ENCODE peak calls at places on chromosomes 3 and 15, in five cellular contexts. P is stimulated activated naive CD8-positive, alpha-beta T cell treated with anti-CD3 and anti-CD28 coated beads, Interleukin-15, Interleukin-2, amounts not matched to agents 100 U/mL and 50 U/mL, for 24 hours; H is LoVo; F is astrocyte of the spinal cord; I is HT-29. E is an unnamed sample.

GRCh38 chr3:115072265-115073008 is 74.7 kb downstream of the ZBTB20 start:
- DNase-seq in H (no peak), F (peak; percentile 49), I (no peak), P (no peak), E (no peak)

GRCh38 chr3:156477306-156477705 is 77.6 kb downstream of the SSR3 start:
- DNase-seq in I (no peak), H (no peak), F (peak; percentile 64), P (no peak), E (no peak)

GRCh38 chr3:64686446-64686908 is 1.3 kb downstream of the ADAMTS9 start:
- DNase-seq in H (no peak), I (peak; percentile 2), P (no peak), F (no peak), E (no peak)

GRCh38 chr3:134357261-134357913 is 16.9 kb downstream of the AMOTL2 start:
- DNase-seq in H (no peak), I (no peak), P (no peak), F (no peak), E (no peak)

GRCh38 chr3:43950775-43951174 is 260.0 kb downstream of the ABHD5 start:
- DNase-seq in P (no peak), F (no peak), I (no peak), H (no peak), E (no peak)

GRCh38 chr3:76245622-76246021 is 460.3 kb upstream of the ZNF717 start:
- DNase-seq in P (no peak), I (no peak), F (no peak), H (no peak), E (no peak)

GRCh38 chr15:66715736-66716667 is 14.0 kb downstream of the SMAD6 start:
- DNase-seq in I (no peak), F (no peak), H (no peak), P (no peak), E (no peak)

GRCh38 chr3:65052101-65052500 is 364.3 kb upstream of the ADAMTS9 start:
- DNase-seq in H (no peak), I (no peak), P (no peak), F (no peak), E (no peak)

GRCh38 chr15:74616020-74616939 is 644 bp downstream of the CLK3 start:
- DNase-seq in F (peak; percentile 48), H (peak; percentile 62), P (peak; percentile 73), I (peak; percentile 83), E (peak; percentile 51)

GRCh38 chr3:16455001-16455400 is 58.5 kb downstream of the RFTN1 start:
- DNase-seq in H (no peak), I (no peak), P (no peak), F (peak; percentile 37), E (no peak)

GRCh38 chr3:113557374-113557773 is 25.0 kb downstream of the SIDT1 start:
- DNase-seq in F (peak; percentile 23), I (peak; percentile 83), H (peak; percentile 81), P (no peak), E (no peak)

GRCh38 chr15:99618941-99619411 is 53.2 kb downstream of the MEF2A start:
- DNase-seq in P (no peak), H (no peak), I (no peak), F (peak; percentile 36), E (no peak)

E was measured in T-helper 1 cell.